ENCODE peak calls at places on chromosomes 16 and 17, in nine cellular contexts. R is uterus, J is spleen, A is body of pancreas, D is K562, N is lower leg skin, B is tibial nerve, H is Peyer's patch, X is A549. I is an unnamed sample.

GRCh38 chr16:56673916-56674315 is 4.3 kb downstream of the MT1H start:
- DNase-seq in R (no peak), J (no peak), A (peak; percentile 66), D (no peak), N (no peak), B (no peak), H (no peak), X (no peak), I (peak; percentile 34)

GRCh38 chr17:30824002-30824355 is 513 bp downstream of the CRLF3 start:
- DNase-seq in R (peak; percentile 28), J (peak; percentile 81), A (peak; percentile 19), D (peak; percentile 52), N (no peak), B (no peak), H (no peak), X (peak; percentile 64), I (peak; percentile 68)

GRCh38 chr17:62109378-62109902 is 44.4 kb upstream of the MED13 start:
- DNase-seq in R (no peak), J (peak; percentile 83), A (peak; percentile 82), D (peak; percentile 90), N (peak; percentile 25), B (no peak), H (peak; percentile 88), X (peak; percentile 92), I (peak; percentile 82)

GRCh38 chr17:1006054-1006453 is 9.1 kb downstream of the TIMM22 start:
- DNase-seq in R (no peak), J (peak; percentile 79), A (peak; percentile 62), D (no peak), N (no peak), B (no peak), H (no peak), X (no peak), I (no peak)

GRCh38 chr16:64711026-64711425 is 410.8 kb downstream of the CDH11 start:
- DNase-seq in R (no peak), J (no peak), A (no peak), D (no peak), N (no peak), B (no peak), H (no peak), X (no peak), I (no peak)

GRCh38 chr16:55297062-55297909 is 26.7 kb upstream of the IRX6 start:
- DNase-seq in R (no peak), J (no peak), A (no peak), D (no peak), N (no peak), B (no peak), H (no peak), X (no peak), I (no peak)

GRCh38 chr16:31107465-31107867 is 720 bp upstream of the BCKDK start:
- DNase-seq in R (no peak), J (no peak), A (no peak), D (no peak), N (no peak), B (no peak), H (no peak), X (no peak), I (no peak)

GRCh38 chr16:55948230-55948629 is 73.1 kb upstream of the CES5A start:
- DNase-seq in R (no peak), J (no peak), A (no peak), D (no peak), N (no peak), B (no peak), H (no peak), X (no peak), I (no peak)

GRCh38 chr16:31087971-31088370 is 772 bp downstream of the PRSS53 start:
- DNase-seq in R (no peak), J (peak; percentile 34), A (no peak), D (no peak), N (no peak), B (no peak), H (no peak), X (no peak), I (no peak)

GRCh38 chr17:7590743-7591142 is 849 bp upstream of the SOX15 start:
- DNase-seq in R (no peak), J (no peak), A (no peak), D (no peak), N (no peak), B (no peak), H (no peak), X (peak; percentile 69), I (no peak)

GRCh38 chr17:75153854-75154194 is 488 bp downstream of the JPT1 start:
- DNase-seq in R (no peak), J (peak; percentile 85), A (peak; percentile 30), D (peak; percentile 51), N (no peak), B (no peak), H (peak; percentile 60), X (no peak), I (peak; percentile 60)

GRCh38 chr17:75124041-75124818 is 7.3 kb downstream of the NT5C start:
- DNase-seq in R (peak; percentile 57), J (peak; percentile 88), A (peak; percentile 28), D (peak; percentile 83), N (peak; percentile 90), B (no peak), H (peak; percentile 95), X (peak; percentile 99), I (peak; percentile 94)

GRCh38 chr17:40541060-40541872 is 24.0 kb downstream of the CCR7 start:
- DNase-seq in R (peak; percentile 29), J (peak; percentile 83), A (no peak), D (no peak), N (peak; percentile 83), B (no peak), H (peak; percentile 77), X (no peak), I (no peak)

GRCh38 chr16:11399261-11399831 is 54.1 kb downstream of the RMI2 start:
- DNase-seq in R (no peak), J (peak; percentile 65), A (no peak), D (no peak), N (no peak), B (no peak), H (no peak), X (no peak), I (no peak)

GRCh38 chr17:6544770-6545169 is 11.6 kb downstream of the PITPNM3 start:
- DNase-seq in R (no peak), J (peak; percentile 63), A (no peak), D (no peak), N (no peak), B (no peak), H (no peak), X (no peak), I (no peak)

GRCh38 chr16:57485916-57486857 is at the start of gene DOK4:
- DNase-seq in R (peak; percentile 74), J (peak; percentile 95), A (peak; percentile 86), D (peak; percentile 97), N (peak; percentile 96), B (peak; percentile 67), H (peak; percentile 91), X (peak; percentile 89), I (peak; percentile 77)

GRCh38 chr17:64406321-64407200 is 15.9 kb upstream of the PECAM1 start:
- DNase-seq in R (no peak), J (peak; percentile 73), A (no peak), D (peak; percentile 70), N (peak; percentile 58), B (no peak), H (peak; percentile 47), X (no peak), I (peak; percentile 23)

GRCh38 chr16:11136600-11136999 is 119.4 kb downstream of the SOCS1 start:
- DNase-seq in R (no peak), J (no peak), A (no peak), D (no peak), N (no peak), B (no peak), H (no peak), X (no peak), I (peak; percentile 19)

GRCh38 chr16:4015275-4015990 is 100.8 kb downstream of the ADCY9 start:
- DNase-seq in R (no peak), J (no peak), A (peak; percentile 57), D (peak; percentile 27), N (no peak), B (no peak), H (peak; percentile 70), X (peak; percentile 19), I (no peak)

GRCh38 chr16:49874613-49875237 is 18.8 kb upstream of the ZNF423 start:
- DNase-seq in R (no peak), J (no peak), A (no peak), D (no peak), N (no peak), B (no peak), H (no peak), X (no peak), I (no peak)

GRCh38 chr16:25707982-25708583 is 16.3 kb downstream of the HS3ST4 start:
- DNase-seq in R (no peak), J (no peak), A (peak; percentile 36), D (peak; percentile 50), N (no peak), B (no peak), H (peak; percentile 50), X (no peak), I (peak; percentile 57)

GRCh38 chr17:76384987-76385891 is 830 bp downstream of the SPHK1 start:
- DNase-seq in R (no peak), J (peak; percentile 82), A (no peak), D (peak; percentile 82), N (peak; percentile 93), B (peak; percentile 36), H (peak; percentile 61), X (peak; percentile 77), I (peak; percentile 89)
- TF ChIP-seq POLR2A in R (no peak), J (no peak), A (no peak), D (no peak), N (no peak), B (no peak), H (no peak), X (no peak), I (no peak)

DNA sequence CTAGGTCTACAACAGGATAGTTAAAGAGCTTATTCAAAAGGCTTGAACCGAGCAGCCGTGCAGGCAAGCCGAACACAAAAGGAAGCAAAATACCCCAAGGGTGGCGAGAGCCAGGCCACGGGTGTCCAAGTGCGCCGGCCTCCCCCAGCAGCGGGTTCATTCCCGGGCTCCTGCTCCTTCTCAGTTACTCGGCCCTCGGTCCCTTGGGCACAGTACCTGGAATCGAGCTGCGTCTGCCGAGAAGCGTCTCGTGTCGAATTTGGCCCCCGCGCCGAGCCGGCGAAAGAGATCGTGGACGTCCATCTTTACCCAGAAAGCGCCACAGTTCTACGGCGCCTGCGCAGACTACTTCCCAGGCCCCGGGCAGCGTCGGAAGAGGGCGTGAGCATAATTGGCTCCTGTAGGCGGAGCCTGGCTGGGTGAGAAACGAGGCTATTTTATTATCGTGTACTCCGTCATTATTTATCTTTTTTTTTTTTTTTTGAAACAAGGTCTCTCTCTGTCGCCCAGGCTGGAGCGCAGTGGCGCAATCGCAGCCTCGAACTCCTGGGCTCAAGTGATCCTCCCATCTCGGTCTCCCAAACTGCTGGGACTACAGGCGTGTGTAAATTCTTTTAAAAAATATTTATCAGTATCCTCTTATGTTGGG is at the start of gene DDX52:
- DNase-seq in R (peak; percentile 92), J (peak; percentile 97), A (peak; percentile 95), D (peak; percentile 95), N (peak; percentile 98), B (peak; percentile 88), H (peak; percentile 97), X (peak; percentile 97), I (peak; percentile 97)
- TF ChIP-seq POLR2A in R (peak; percentile 64), J (no peak), A (peak; percentile 78), D (peak; percentile 90), N (no peak), B (peak; percentile 53), H (no peak), X (peak; percentile 89), I (peak; percentile 82)

GRCh38 chr17:79023886-79024771 is at the start of gene C1QTNF1:
- DNase-seq in R (no peak), J (peak; percentile 78), A (no peak), D (no peak), N (peak; percentile 92), B (no peak), H (peak; percentile 70), X (peak; percentile 96), I (no peak)
- TF ChIP-seq POLR2A in R (peak; percentile 31), J (no peak), A (peak; percentile 46), D (no peak), N (no peak), B (peak; percentile 17), H (no peak), X (peak; percentile 23), I (no peak)

GRCh38 chr17:4314179-4314578 is 50.4 kb upstream of the ANKFY1 start:
- DNase-seq in R (no peak), J (no peak), A (no peak), D (no peak), N (no peak), B (no peak), H (no peak), X (no peak), I (no peak)
- TF ChIP-seq POLR2A in R (no peak), J (no peak), A (no peak), D (no peak), N (no peak), B (no peak), H (no peak), X (no peak), I (no peak)

I was measured in erythroblast.